ENCODE peak calls at places on chromosomes 16 and 17, in four cellular contexts. J is HFFc6, M is ELF-1, W is glomerular endothelial cell. R is an unnamed sample.

GRCh38 chr16:57196276-57196675 is 10.1 kb downstream of the RSPRY1 start:
- DNase-seq in J (no peak), M (no peak), W (no peak), R (no peak)

GRCh38 chr17:2335726-2336214 is 487 bp downstream of the TSR1 start:
- DNase-seq in J (no peak), M (peak; percentile 27), W (no peak), R (no peak)

GRCh38 chr16:84228321-84228838 is 11.4 kb downstream of the KCNG4 start:
- DNase-seq in J (peak; percentile 87), M (peak; percentile 80), W (no peak), R (no peak)

GRCh38 chr16:22055881-22056280 is 36.5 kb upstream of the VWA3A start:
- DNase-seq in J (no peak), M (peak; percentile 30), W (no peak), R (no peak)

GRCh38 chr16:57208926-57209325 is 22.8 kb downstream of the RSPRY1 start:
- DNase-seq in J (no peak), M (no peak), W (no peak), R (no peak)

GRCh38 chr17:59365383-59365981 is 34.0 kb downstream of the YPEL2 start:
- DNase-seq in J (no peak), M (peak; percentile 71), W (no peak), R (no peak)

GRCh38 chr17:72588561-72588960 is 467.7 kb downstream of the SOX9 start:
- DNase-seq in J (no peak), M (no peak), W (no peak), R (no peak)

GRCh38 chr17:57956311-57957119 is 1.3 kb upstream of the CUEDC1 start:
- DNase-seq in J (no peak), M (peak; percentile 34), W (no peak), R (no peak)

GRCh38 chr16:13997933-13998332 is 73.2 kb upstream of the MRTFB start:
- DNase-seq in J (no peak), M (no peak), W (no peak), R (no peak)

GRCh38 chr17:4219241-4219640 is 44.5 kb downstream of the ANKFY1 start:
- DNase-seq in J (no peak), M (no peak), W (no peak), R (no peak)

GRCh38 chr16:66979011-66979717 is 9.2 kb upstream of the CES4A start:
- DNase-seq in J (no peak), M (no peak), W (no peak), R (no peak)

GRCh38 chr16:2005646-2006045 is 4.0 kb downstream of the ZNF598 start:
- DNase-seq in J (no peak), M (no peak), W (no peak), R (no peak)